ENCODE peak calls at places on chromosomes 13 and 19, in eight cellular contexts. J is colonic mucosa; X is stomach; N is heart left ventricle; I is Peyer's patch; Y is spleen; S is CD4-positive, alpha-beta T cell; B is IMR-90. T is an unnamed sample. For H3K27me3, the result is how much of the 10 kb centered on the place peaks cover.

GRCh38 chr19:38559428-38560401 is 58.0 kb downstream of the MAP4K1 start:
- DNase-seq in B (no peak), Y (peak), J (no peak), S (peak), I (peak), X (no peak), N (no peak), T (no peak)

GRCh38 chr13:108342369-108343289 is 73.1 kb downstream of the TNFSF13B start:
- DNase-seq in I (no peak), J (no peak), N (no peak), X (no peak), Y (no peak), B (peak), S (no peak), T (no peak)

GRCh38 chr13:109654341-109655205 is 131.8 kb downstream of the IRS2 start:
- DNase-seq in X (no peak), S (no peak), J (no peak), I (no peak), Y (no peak), N (no peak), B (no peak), T (no peak)

GRCh38 chr19:6723108-6723618 is 2.7 kb upstream of the C3 start:
- DNase-seq in S (no peak), N (no peak), X (no peak), J (no peak), B (peak), I (no peak), Y (no peak), T (peak)

GRCh38 chr19:50793558-50794065 is 3.4 kb downstream of the ACP4 start:
- DNase-seq in N (no peak), S (no peak), Y (no peak), B (no peak), J (no peak), X (no peak), I (no peak), T (no peak)

GRCh38 chr19:38434549-38435051 is 1.1 kb downstream of the RYR1 start:
- DNase-seq in N (no peak), J (peak), X (no peak), S (no peak), I (no peak), Y (no peak), B (no peak), T (no peak)

GRCh38 chr19:6161271-6161850 is 25.9 kb downstream of the ACSBG2 start:
- DNase-seq in X (no peak), N (peak), S (no peak), B (no peak), J (peak), Y (no peak), I (no peak), T (no peak)

GRCh38 chr13:23992722-23993438 is 95.6 kb upstream of the C1QTNF9B start:
- DNase-seq in B (no peak), J (no peak), X (no peak), N (no peak), I (no peak), Y (no peak), S (no peak), T (no peak)

GRCh38 chr13:68984688-68985319 is 1122.8 kb upstream of the ATXN8OS start:
- DNase-seq in Y (peak), X (no peak), I (no peak), N (no peak), J (no peak), S (no peak), B (no peak), T (no peak)

GRCh38 chr19:31286491-31286890 is 62.7 kb downstream of the TSHZ3 start:
- DNase-seq in X (no peak), N (no peak), Y (peak), J (no peak), I (no peak), S (no peak), B (no peak), T (no peak)

GRCh38 chr13:42633495-42633894 is 59.5 kb downstream of the TNFSF11 start:
- DNase-seq in B (peak), J (no peak), N (no peak), X (no peak), I (no peak), Y (no peak), S (no peak), T (no peak)

GRCh38 chr19:17259934-17260333 is 4.6 kb downstream of the USHBP1 start:
- DNase-seq in N (no peak), X (no peak), B (no peak), I (no peak), S (no peak), J (no peak), Y (no peak), T (no peak)

GRCh38 chr19:29418106-29418684 is 107.6 kb upstream of the VSTM2B start:
- DNase-seq in I (no peak), Y (no peak), N (no peak), X (no peak), B (no peak), J (no peak), S (no peak), T (no peak)

GRCh38 chr13:76976488-76976887 is 15.4 kb upstream of the CLN5 start:
- DNase-seq in N (no peak), J (no peak), I (no peak), S (no peak), X (no peak), B (no peak), Y (no peak), T (no peak)

GRCh38 chr19:34989248-34989797 is 10.8 kb upstream of the GRAMD1A start:
- DNase-seq in S (no peak), J (no peak), N (no peak), X (no peak), I (no peak), Y (no peak), B (no peak), T (no peak)

GRCh38 chr13:26921918-26922317 is 161.3 kb upstream of the GPR12 start:
- DNase-seq in B (no peak), I (no peak), Y (no peak), S (no peak), J (no peak), N (no peak), X (no peak), T (no peak)

GRCh38 chr13:113187263-113187669 is 21.2 kb downstream of the PCID2 start:
- DNase-seq in I (no peak), N (peak), J (peak), B (peak), X (peak), S (no peak), Y (no peak), T (no peak)

GRCh38 chr13:97242755-97243497 is 20.8 kb downstream of the MBNL2 start:
- DNase-seq in Y (no peak), S (no peak), X (no peak), B (no peak), N (peak), I (no peak), J (no peak), T (no peak)

GRCh38 chr13:25112856-25113255 is 16.9 kb downstream of the PABPC3 start:
- DNase-seq in S (no peak), B (no peak), I (no peak), J (no peak), N (no peak), Y (no peak), X (no peak), T (no peak)

GRCh38 chr13:40145139-40145538 is 489.7 kb downstream of the COG6 start:
- DNase-seq in X (no peak), B (no peak), I (no peak), S (no peak), Y (no peak), N (no peak), J (no peak), T (no peak)

GRCh38 chr19:3768748-3769099 is 3.3 kb downstream of the RAX2 start:
- DNase-seq in B (no peak), S (no peak), I (no peak), J (no peak), Y (no peak), N (no peak), X (no peak), T (no peak)

GRCh38 chr13:27969073-27969865 is at the start of gene CDX2:
- DNase-seq in Y (no peak), N (no peak), X (peak), S (no peak), B (no peak), I (no peak), J (peak), T (no peak)

GRCh38 chr13:79679334-79679733 is 198.4 kb downstream of the NDFIP2 start:
- DNase-seq in J (peak), N (peak), Y (no peak), X (peak), S (no peak), I (peak), B (peak), T (peak)

GRCh38 chr13:100827489-100828000 is 152.9 kb upstream of the TMTC4 start:
- DNase-seq in I (no peak), B (no peak), J (no peak), Y (no peak), X (no peak), N (no peak), S (no peak), T (no peak)

GRCh38 chr19:16541526-16542044 is 652 bp downstream of the CHERP start:
- DNase-seq in X (no peak), S (no peak), I (no peak), N (no peak), Y (no peak), B (peak), J (no peak), T (peak)

GRCh38 chr13:50809133-50810090 is 34.1 kb downstream of the DLEU7 start:
- DNase-seq in I (no peak), S (no peak), J (no peak), N (no peak), Y (no peak), B (no peak), X (no peak), T (no peak)

GRCh38 chr13:30681489-30682242 is 53.7 kb upstream of the ALOX5AP start:
- DNase-seq in Y (no peak), N (no peak), B (peak), J (no peak), S (no peak), I (no peak), X (no peak), T (no peak)

GRCh38 chr19:13983213-13983889 is 22.8 kb downstream of the RFX1 start:
- DNase-seq in S (peak), B (no peak), X (no peak), J (no peak), N (no peak), Y (peak), I (peak), T (peak)

GRCh38 chr13:102380012-102380411 is 21.8 kb downstream of the FGF14 start:
- DNase-seq in N (no peak), X (no peak), I (no peak), Y (no peak), B (no peak), J (no peak), S (no peak), T (no peak)

GRCh38 chr13:69999875-70000274 is 107.8 kb upstream of the ATXN8OS start:
- DNase-seq in N (no peak), S (no peak), J (no peak), Y (no peak), X (no peak), B (no peak), I (no peak), T (no peak)

DNA sequence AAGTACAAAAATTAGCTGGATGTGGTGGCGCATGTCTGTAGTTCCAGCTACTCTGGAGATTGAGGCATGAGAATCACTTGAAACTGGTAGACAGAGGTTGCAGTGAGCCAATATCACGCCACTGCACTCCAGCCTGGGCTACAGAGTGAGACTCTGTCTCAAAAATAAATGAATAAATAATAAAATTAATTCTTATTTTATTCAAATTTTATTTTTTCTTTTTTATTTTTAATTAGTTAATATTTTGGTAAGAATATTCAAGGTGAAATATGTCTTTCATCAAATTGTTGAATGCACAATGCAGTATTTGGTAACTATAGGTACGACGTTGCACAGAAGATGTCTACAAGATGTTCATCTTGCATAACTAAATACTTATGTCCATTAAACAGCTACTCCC is 110.6 kb upstream of the ATXN8OS start:
- DNase-seq in N (no peak), Y (no peak), S (no peak), I (no peak), B (no peak), X (no peak), J (no peak), T (no peak)
- H3K27ac ChIP-seq in N (no peak), Y (no peak), S (no peak), I (no peak), B (no peak), X (no peak), J (no peak), T (no peak)

GRCh38 chr19:45079911-45080469 is 930 bp downstream of the GEMIN7 start:
- DNase-seq in X (peak), N (no peak), Y (no peak), B (no peak), J (peak), S (no peak), I (no peak), T (no peak)

GRCh38 chr19:45082170-45082569 is 3.1 kb downstream of the GEMIN7 start:
- DNase-seq in J (no peak), X (no peak), N (no peak), Y (no peak), I (no peak), B (no peak), S (no peak), T (no peak)

GRCh38 chr19:45076851-45077730 is 813 bp upstream of the ZNF296 start:
- DNase-seq in B (no peak), Y (no peak), J (peak), S (no peak), X (no peak), N (no peak), I (no peak), T (no peak)

GRCh38 chr19:45078390-45079062 is 534 bp upstream of the GEMIN7 start:
- DNase-seq in Y (no peak), S (no peak), X (no peak), B (no peak), I (no peak), N (no peak), J (no peak), T (no peak)

GRCh38 chr19:45079063-45079910 is at the start of gene GEMIN7:
- DNase-seq in N (peak), J (peak), I (peak), Y (peak), X (peak), B (peak), S (peak), T (peak)
- TF ChIP-seq CTCF in N (no peak), J (no peak), I (no peak), Y (peak), X (no peak), B (peak), S (no peak), T (no peak)

GRCh38 chr19:33686687-33687541 is 65.2 kb downstream of the CHST8 start:
- DNase-seq in S (no peak), J (no peak), X (no peak), I (no peak), B (no peak), Y (peak), N (no peak), T (no peak)

GRCh38 chr19:33686246-33686645 is 64.5 kb downstream of the CHST8 start:
- DNase-seq in S (no peak), N (no peak), X (no peak), I (no peak), B (no peak), J (no peak), Y (peak), T (peak)

GRCh38 chr19:33689138-33689746 is 67.5 kb downstream of the CHST8 start:
- DNase-seq in J (no peak), B (no peak), S (no peak), Y (peak), N (no peak), I (no peak), X (no peak), T (no peak)

GRCh38 chr19:33688657-33688992 is 66.9 kb downstream of the CHST8 start:
- DNase-seq in X (no peak), I (no peak), Y (peak), S (no peak), B (no peak), J (no peak), N (no peak), T (no peak)

DNA sequence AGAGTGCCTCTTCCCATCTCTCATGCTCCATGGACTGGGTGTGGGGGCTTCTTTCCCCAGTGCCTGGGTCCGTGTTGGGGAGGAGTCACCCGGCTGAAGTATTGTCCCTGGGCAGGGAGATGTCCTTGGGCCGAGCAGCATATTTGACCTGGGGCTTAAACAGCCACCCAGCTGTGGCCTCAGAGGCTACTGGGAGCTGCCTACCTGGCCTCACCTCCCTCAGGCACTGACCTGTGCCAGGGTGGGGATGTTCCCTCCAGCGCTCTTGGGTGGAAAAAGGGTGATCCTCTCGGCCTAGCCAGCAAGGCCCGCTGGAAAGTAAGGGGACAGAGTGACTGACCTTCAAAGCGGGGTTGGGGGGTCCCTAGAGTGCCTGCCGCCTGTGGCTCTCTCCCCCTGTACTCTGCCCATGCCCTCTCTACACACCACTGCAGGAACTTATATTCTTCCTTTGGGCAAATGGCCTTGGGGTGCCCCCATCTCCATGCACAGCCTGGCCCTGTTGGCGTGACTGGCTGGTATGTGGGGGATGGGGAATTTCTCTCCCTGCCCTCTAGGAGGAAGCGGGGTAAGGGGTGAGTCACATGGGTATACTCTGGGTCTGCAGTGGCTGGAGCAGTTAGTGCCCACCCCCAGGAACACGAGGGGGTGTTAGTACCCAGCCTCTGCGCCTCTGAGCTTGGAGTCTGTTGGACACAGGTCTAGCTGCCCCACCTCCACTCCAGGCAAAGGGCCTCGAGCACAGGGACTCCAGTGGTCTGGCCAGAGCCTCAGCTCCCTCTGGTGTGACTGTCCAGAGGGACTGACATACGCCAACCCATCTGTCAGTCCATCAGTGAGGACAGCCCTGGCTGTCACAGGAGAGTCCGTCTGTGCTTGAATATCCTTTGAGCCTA is 66.3 kb downstream of the CHST8 start:
- DNase-seq in X (no peak), J (no peak), N (no peak), S (no peak), Y (peak), B (no peak), I (no peak), T (no peak)
- H3K27me3 ChIP-seq in X (under half), J (under half), N (under half), S (under half), Y (half or more), B (under half), I (under half), T (under half)

GRCh38 chr13:43879323-43880181 is at the start of the genes CCDC122 and LACC1:
- DNase-seq in N (peak), I (peak), B (peak), X (peak), S (peak), Y (peak), J (peak), T (peak)

GRCh38 chr13:43878897-43879322 is 630 bp downstream of the CCDC122 start:
- DNase-seq in X (peak), B (peak), J (peak), I (peak), N (peak), Y (peak), S (no peak), T (peak)

GRCh38 chr13:43881580-43881979 is 1.9 kb downstream of the LACC1 start:
- DNase-seq in X (no peak), Y (no peak), I (no peak), N (no peak), S (no peak), J (no peak), B (no peak), T (no peak)

GRCh38 chr13:43880930-43881329 is 1.2 kb downstream of the LACC1 start:
- DNase-seq in J (no peak), X (no peak), N (no peak), I (no peak), S (no peak), Y (no peak), B (no peak), T (no peak)

DNA sequence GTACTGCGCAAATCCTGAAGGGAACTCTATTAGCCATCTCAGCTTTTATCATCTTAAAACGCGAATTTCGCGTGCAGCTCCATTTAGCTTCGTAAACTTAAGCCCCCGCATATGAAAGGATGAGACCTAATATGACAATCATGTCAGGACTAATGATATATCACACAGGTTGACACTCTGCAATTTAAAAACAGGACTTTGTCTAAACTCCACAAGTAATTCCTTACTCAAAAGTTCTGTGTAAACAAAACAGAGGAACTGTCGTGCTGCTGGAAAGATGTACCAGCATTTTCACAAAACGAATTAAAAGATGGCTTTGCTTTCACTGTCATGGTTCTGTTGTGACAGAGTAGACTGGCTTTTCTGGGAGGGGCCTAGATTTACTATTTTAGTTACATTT is 747 bp downstream of the LACC1 start:
- DNase-seq in N (no peak), S (no peak), J (no peak), B (no peak), X (no peak), Y (no peak), I (no peak), T (no peak)
- H3K27ac ChIP-seq in N (no peak), S (no peak), J (no peak), B (no peak), X (peak), Y (no peak), I (peak), T (peak)